ENCODE peak calls at places on chromosomes 3 and 15, in six cellular contexts. J is GM10248, W is tibial artery, E is BJ, L is dorsolateral prefrontal cortex, K is WERI-Rb-1. X is an unnamed sample.

GRCh38 chr15:86255247-86255646 is 175.6 kb downstream of the AGBL1 start:
- DNase-seq in J (no peak), W (no peak), E (no peak), L (no peak), K (no peak), X (no peak)

GRCh38 chr3:29281265-29282228 is 676 bp downstream of the RBMS3 start:
- DNase-seq in J (peak; percentile 22), W (peak; percentile 32), E (no peak), L (no peak), K (no peak), X (no peak)

GRCh38 chr15:81254277-81255265 is 57.9 kb downstream of the IL16 start:
- DNase-seq in J (no peak), W (no peak), E (no peak), L (no peak), K (no peak), X (no peak)

GRCh38 chr15:84949043-84949442 is 32.6 kb upstream of the PDE8A start:
- DNase-seq in J (no peak), W (no peak), E (no peak), L (no peak), K (no peak), X (no peak)

GRCh38 chr3:51581529-51581928 is 43.0 kb downstream of the RAD54L2 start:
- DNase-seq in J (no peak), W (no peak), E (no peak), L (no peak), K (peak; percentile 65), X (no peak)

GRCh38 chr3:157501863-157502262 is 1.4 kb downstream of the VEPH1 start:
- DNase-seq in J (no peak), W (no peak), E (no peak), L (no peak), K (no peak), X (no peak)

GRCh38 chr15:64825081-64825430 is 391 bp downstream of the PIF1 start:
- DNase-seq in J (no peak), W (no peak), E (no peak), L (no peak), K (no peak), X (no peak)

GRCh38 chr3:197791120-197792018 is at the start of gene LRCH3:
- DNase-seq in J (peak; percentile 91), W (peak; percentile 76), E (no peak), L (peak; percentile 88), K (peak; percentile 71), X (peak; percentile 89)

GRCh38 chr3:117719316-117719926 is 1009.8 kb downstream of the TUSC7 start:
- DNase-seq in J (peak; percentile 7), W (no peak), E (no peak), L (no peak), K (no peak), X (no peak)

GRCh38 chr3:125165189-125165947 is 47.2 kb downstream of the SLC12A8 start:
- DNase-seq in J (peak; percentile 50), W (peak; percentile 61), E (no peak), L (no peak), K (peak; percentile 51), X (no peak)

GRCh38 chr3:3641877-3642276 is 157.4 kb upstream of the LRRN1 start:
- DNase-seq in J (no peak), W (no peak), E (no peak), L (no peak), K (no peak), X (no peak)

GRCh38 chr3:84265768-84266167 is 693.0 kb upstream of the CADM2 start:
- DNase-seq in J (no peak), W (no peak), E (no peak), L (no peak), K (no peak), X (no peak)

GRCh38 chr3:11558002-11558401 is 85.7 kb downstream of the VGLL4 start:
- DNase-seq in J (no peak), W (no peak), E (peak; percentile 60), L (no peak), K (no peak), X (no peak)

GRCh38 chr3:78659386-78659987 is 1108.3 kb downstream of the ROBO1 start:
- DNase-seq in J (peak; percentile 11), W (no peak), E (no peak), L (no peak), K (no peak), X (no peak)

GRCh38 chr15:96362001-96362758 is 31.7 kb downstream of the NR2F2 start:
- DNase-seq in J (peak; percentile 8), W (no peak), E (no peak), L (no peak), K (no peak), X (no peak)

GRCh38 chr15:80878867-80879250 is 99.7 kb downstream of the CEMIP start:
- DNase-seq in J (no peak), W (no peak), E (no peak), L (no peak), K (no peak), X (no peak)

GRCh38 chr3:177150218-177150916 is 46.9 kb downstream of the TBL1XR1 start:
- DNase-seq in J (no peak), W (no peak), E (no peak), L (no peak), K (no peak), X (no peak)

GRCh38 chr15:64636541-64636940 is 138.8 kb downstream of the RBPMS2 start:
- DNase-seq in J (no peak), W (no peak), E (no peak), L (no peak), K (no peak), X (no peak)

GRCh38 chr3:185280572-185281365 is 26.9 kb upstream of the EHHADH start:
- DNase-seq in J (peak; percentile 55), W (no peak), E (no peak), L (no peak), K (no peak), X (no peak)

GRCh38 chr3:185279582-185280138 is 25.8 kb upstream of the EHHADH start:
- DNase-seq in J (no peak), W (no peak), E (no peak), L (no peak), K (no peak), X (no peak)

GRCh38 chr3:185283374-185283935 is 29.6 kb upstream of the EHHADH start:
- DNase-seq in J (no peak), W (no peak), E (no peak), L (no peak), K (no peak), X (no peak)

GRCh38 chr3:185282696-185283373 is 29.0 kb upstream of the EHHADH start:
- DNase-seq in J (peak; percentile 96), W (peak; percentile 90), E (no peak), L (peak; percentile 98), K (peak; percentile 93), X (peak; percentile 92)
- TF ChIP-seq CTCF in J (no peak), W (no peak), E (no peak), L (peak; percentile 13), K (no peak), X (no peak)

GRCh38 chr15:32853667-32854066 is 135.9 kb downstream of the GREM1 start:
- DNase-seq in J (no peak), W (no peak), E (no peak), L (no peak), K (no peak), X (no peak)

GRCh38 chr15:32856753-32857152 is 138.9 kb downstream of the GREM1 start:
- DNase-seq in J (no peak), W (no peak), E (no peak), L (no peak), K (no peak), X (no peak)

GRCh38 chr15:32852771-32853170 is 135.0 kb downstream of the GREM1 start:
- DNase-seq in J (no peak), W (no peak), E (no peak), L (no peak), K (no peak), X (no peak)

GRCh38 chr15:32857732-32858131 is 139.9 kb downstream of the GREM1 start:
- DNase-seq in J (no peak), W (no peak), E (no peak), L (no peak), K (no peak), X (no peak)

GRCh38 chr15:32855942-32856341 is 138.1 kb downstream of the GREM1 start:
- DNase-seq in J (no peak), W (no peak), E (peak; percentile 97), L (no peak), K (no peak), X (no peak)
- TF ChIP-seq CTCF in J (no peak), W (no peak), E (peak; percentile 36), L (no peak), K (no peak), X (no peak)

DNA sequence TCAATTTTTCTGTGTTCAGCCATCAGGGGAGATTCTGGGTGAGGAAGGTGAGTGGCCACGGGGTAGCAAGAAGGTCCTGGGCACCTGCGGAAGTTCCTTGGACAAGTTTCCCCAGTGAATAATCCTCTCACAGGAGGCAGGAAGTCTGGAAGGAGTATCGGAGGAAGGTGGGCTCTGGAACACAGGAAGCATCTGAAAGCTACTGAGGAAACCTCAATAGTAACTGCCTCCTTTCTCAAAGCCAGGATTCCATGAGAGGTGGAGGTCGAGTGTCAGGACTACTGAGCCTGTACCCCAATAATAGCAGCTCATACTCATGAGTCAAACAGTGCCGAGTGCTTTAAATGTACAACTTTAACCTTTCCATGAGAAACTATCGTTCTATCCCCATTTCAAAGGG is 110.9 kb downstream of the OXNAD1 start:
- DNase-seq in J (no peak), W (no peak), E (no peak), L (no peak), K (no peak), X (no peak)
- TF ChIP-seq CTCF in J (no peak), W (no peak), E (no peak), L (no peak), K (no peak), X (no peak)

GRCh38 chr3:49428697-49429100 is 425 bp downstream of the NICN1 start:
- DNase-seq in J (no peak), W (no peak), E (no peak), L (no peak), K (no peak), X (no peak)
- TF ChIP-seq CTCF in J (no peak), W (no peak), E (no peak), L (no peak), K (no peak), X (no peak)

DNA sequence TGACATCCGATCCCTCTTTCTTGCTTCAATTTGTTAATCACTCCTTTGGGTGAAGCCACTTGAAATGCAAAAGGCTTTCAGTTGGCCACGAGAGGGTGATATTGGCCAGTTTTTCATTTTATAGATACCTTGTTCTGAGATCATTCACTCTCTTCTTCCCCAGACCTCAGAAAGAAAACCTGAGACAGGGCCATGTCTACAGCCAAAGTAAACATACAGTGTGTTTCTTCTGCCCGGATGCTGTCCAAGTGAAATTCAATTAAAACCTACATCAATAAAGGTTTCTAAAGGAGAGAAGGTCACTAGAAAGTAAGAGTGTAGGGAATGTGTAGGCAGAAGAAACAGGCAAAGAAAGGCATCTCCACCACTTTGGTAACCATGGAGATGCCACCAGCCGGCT is 39.5 kb upstream of the FMN1 start:
- DNase-seq in J (no peak), W (no peak), E (no peak), L (no peak), K (peak; percentile 18), X (no peak)
- TF ChIP-seq CTCF in J (peak; percentile 40), W (peak; percentile 26), E (peak; percentile 56), L (peak; percentile 69), K (peak; percentile 16), X (peak; percentile 61)